ENCODE peak calls at places on chromosomes 4 and X, in five cellular contexts. Q is T1000; I is effector memory CD8-positive, alpha-beta T cell; N is AG09309; C is bronchial epithelial cell. S is an unnamed sample.

GRCh38 chr4:6109842-6110560 is 90.3 kb downstream of the JAKMIP1 start:
- DNase-seq in Q (no peak), I (no peak), C (peak; percentile 9), N (no peak), S (no peak)

GRCh38 chrX:39969099-39969825 is 128.5 kb downstream of the BCOR start:
- DNase-seq in I (no peak), N (no peak), C (no peak), Q (no peak), S (no peak)

GRCh38 chrX:81957900-81958545 is 756.1 kb downstream of the SH3BGRL start:
- DNase-seq in I (no peak), Q (no peak), N (no peak), C (peak; percentile 4), S (no peak)

GRCh38 chrX:74670028-74670427 is 55.6 kb upstream of the RLIM start:
- DNase-seq in I (no peak), Q (no peak), C (no peak), N (no peak), S (no peak)

GRCh38 chrX:13081385-13082285 is 37.2 kb upstream of the FAM9C start:
- DNase-seq in Q (no peak), C (no peak), N (no peak), I (no peak), S (no peak)

GRCh38 chr4:12393631-12394262 is 965.1 kb upstream of the HS3ST1 start:
- DNase-seq in N (no peak), I (no peak), C (peak; percentile 30), Q (no peak), S (no peak)

GRCh38 chr4:102564399-102564921 is 63.3 kb downstream of the NFKB1 start:
- DNase-seq in C (peak; percentile 86), N (peak; percentile 13), Q (no peak), I (no peak), S (peak; percentile 85)

GRCh38 chrX:2928583-2929434 is at the start of gene ARSD:
- DNase-seq in I (peak; percentile 23), C (peak; percentile 64), N (peak; percentile 67), Q (peak; percentile 74), S (peak; percentile 31)